ENCODE peak calls at places on chromosomes 2 and 18, in five cellular contexts. S is spleen, N is cardiac fibroblast, T is heart left ventricle, J is endothelial cell of umbilical vein. W is an unnamed sample.

GRCh38 chr2:155975734-155976133 is 356.8 kb downstream of the NR4A2 start:
- DNase-seq in S (no peak), N (no peak), T (no peak), J (no peak), W (no peak)

GRCh38 chr2:100484390-100484789 is 14.1 kb downstream of the NMS start:
- DNase-seq in S (no peak), N (no peak), T (no peak), J (no peak), W (no peak)

GRCh38 chr18:3584897-3585460 is 135.0 kb downstream of the TGIF1 start:
- DNase-seq in S (no peak), N (no peak), T (no peak), J (peak; percentile 27), W (no peak)

GRCh38 chr2:65661980-65662653 is 229.7 kb upstream of the SPRED2 start:
- DNase-seq in S (no peak), N (peak; percentile 14), T (no peak), J (no peak), W (no peak)

GRCh38 chr2:100857915-100858314 is 38.0 kb downstream of the NPAS2 start:
- DNase-seq in S (no peak), N (peak; percentile 71), T (no peak), J (peak; percentile 76), W (no peak)

GRCh38 chr2:239854596-239854995 is 170.5 kb downstream of the NDUFA10 start:
- DNase-seq in S (no peak), N (no peak), T (no peak), J (no peak), W (no peak)

GRCh38 chr2:99710720-99711612 is 221.1 kb upstream of the REV1 start:
- DNase-seq in S (no peak), N (peak; percentile 24), T (no peak), J (no peak), W (no peak)

GRCh38 chr2:162573288-162573687 is 229.4 kb downstream of the GCA start:
- DNase-seq in S (no peak), N (no peak), T (no peak), J (no peak), W (no peak)

GRCh38 chr18:68797901-68798300 is at the start of gene CCDC102B:
- DNase-seq in S (no peak), N (peak; percentile 78), T (no peak), J (peak; percentile 57), W (no peak)

GRCh38 chr2:67650292-67651133 is 253.4 kb downstream of the ETAA1 start:
- DNase-seq in S (no peak), N (peak; percentile 97), T (peak; percentile 80), J (peak; percentile 65), W (peak; percentile 56)

GRCh38 chr2:217121565-217121964 is 261.7 kb upstream of the TNP1 start:
- DNase-seq in S (no peak), N (no peak), T (no peak), J (no peak), W (no peak)

GRCh38 chr2:65343381-65343780 is 89.0 kb downstream of the SPRED2 start:
- DNase-seq in S (no peak), N (no peak), T (no peak), J (no peak), W (no peak)

GRCh38 chr18:42929857-42930256 is 185.6 kb downstream of the RIT2 start:
- DNase-seq in S (no peak), N (peak; percentile 76), T (no peak), J (peak; percentile 14), W (no peak)

GRCh38 chr2:161090401-161090800 is 69.8 kb upstream of the TANK start:
- DNase-seq in S (peak; percentile 86), N (peak; percentile 51), T (no peak), J (peak; percentile 90), W (no peak)

GRCh38 chr2:20723543-20723942 is 56.6 kb downstream of the GDF7 start:
- DNase-seq in S (no peak), N (no peak), T (no peak), J (peak; percentile 87), W (no peak)

GRCh38 chr2:65602851-65603250 is 170.5 kb upstream of the SPRED2 start:
- DNase-seq in S (no peak), N (no peak), T (no peak), J (no peak), W (no peak)

GRCh38 chr2:53422979-53423378 is 344.6 kb upstream of the CHAC2 start:
- DNase-seq in S (no peak), N (peak; percentile 68), T (no peak), J (peak; percentile 26), W (peak; percentile 68)

GRCh38 chr2:157468931-157469708 is 25.2 kb upstream of the CYTIP start:
- DNase-seq in S (no peak), N (peak; percentile 29), T (no peak), J (peak; percentile 39), W (peak; percentile 3)

GRCh38 chr2:36812196-36812595 is 115.7 kb downstream of the VIT start:
- DNase-seq in S (no peak), N (no peak), T (no peak), J (no peak), W (peak; percentile 9)

GRCh38 chr2:181810823-181811695 is 80.5 kb upstream of the ITPRID2 start:
- DNase-seq in S (no peak), N (peak; percentile 83), T (peak; percentile 36), J (peak; percentile 99), W (peak; percentile 51)

GRCh38 chr18:45777393-45777792 is 48.1 kb upstream of the SIGLEC15 start:
- DNase-seq in S (no peak), N (peak; percentile 77), T (no peak), J (no peak), W (no peak)

GRCh38 chr2:195596840-195597239 is 60.2 kb upstream of the SLC39A10 start:
- DNase-seq in S (no peak), N (peak; percentile 13), T (no peak), J (no peak), W (peak; percentile 35)

GRCh38 chr2:102106133-102106556 is 36.4 kb upstream of the IL1R1 start:
- DNase-seq in S (no peak), N (peak; percentile 90), T (no peak), J (no peak), W (no peak)

GRCh38 chr2:195570329-195570728 is 86.7 kb upstream of the SLC39A10 start:
- DNase-seq in S (no peak), N (no peak), T (no peak), J (peak; percentile 9), W (no peak)

GRCh38 chr2:234377761-234378341 is 119.0 kb downstream of the ARL4C start:
- DNase-seq in S (no peak), N (peak; percentile 66), T (no peak), J (no peak), W (no peak)

GRCh38 chr2:24721470-24721869 is 71.7 kb downstream of the PTRHD1 start:
- DNase-seq in S (no peak), N (peak; percentile 92), T (peak; percentile 86), J (peak; percentile 83), W (no peak)

GRCh38 chr2:135997380-135997779 is 12.0 kb upstream of the DARS1 start:
- DNase-seq in S (peak; percentile 91), N (no peak), T (no peak), J (no peak), W (no peak)

W was measured in erythroblast.